ENCODE peak calls at places on chromosomes 16 and 17, in seven cellular contexts. O, J, I, Z, D, F and B are unnamed samples.

GRCh38 chr17:29388937-29389336 is 1.2 kb upstream of the TAOK1 start:
- DNase-seq in O (no peak), J (no peak), I (no peak), Z (no peak), D (no peak), F (no peak), B (no peak)

GRCh38 chr17:60398227-60398959 is 6.5 kb upstream of the USP32 start:
- DNase-seq in O (no peak), J (peak; percentile 66), I (no peak), Z (peak; percentile 97), D (no peak), F (no peak), B (no peak)

GRCh38 chr17:14752007-14752406 is 451.1 kb downstream of the HS3ST3B1 start:
- DNase-seq in O (no peak), J (no peak), I (no peak), Z (no peak), D (no peak), F (no peak), B (no peak)

GRCh38 chr16:89538286-89538685 is 22.2 kb upstream of the RPL13 start:
- DNase-seq in O (no peak), J (no peak), I (no peak), Z (no peak), D (no peak), F (no peak), B (no peak)

GRCh38 chr17:46935658-46936266 is 12.8 kb downstream of the GOSR2 start:
- DNase-seq in O (no peak), J (no peak), I (no peak), Z (no peak), D (no peak), F (no peak), B (no peak)

GRCh38 chr16:12497558-12497957 is 306.1 kb downstream of the CPPED1 start:
- DNase-seq in O (no peak), J (peak; percentile 87), I (no peak), Z (no peak), D (no peak), F (no peak), B (no peak)

GRCh38 chr16:75102595-75102994 is 14.0 kb downstream of the LDHD start:
- DNase-seq in O (peak; percentile 37), J (no peak), I (no peak), Z (no peak), D (no peak), F (no peak), B (no peak)

GRCh38 chr17:51764387-51764971 is 394.0 kb downstream of the CA10 start:
- DNase-seq in O (no peak), J (peak; percentile 76), I (peak; percentile 50), Z (peak; percentile 66), D (peak; percentile 65), F (peak; percentile 20), B (peak; percentile 61)

GRCh38 chr16:3182608-3183444 is 5.2 kb upstream of the OR1F1 start:
- DNase-seq in O (no peak), J (no peak), I (peak; percentile 87), Z (no peak), D (peak; percentile 66), F (no peak), B (no peak)

GRCh38 chr16:13586051-13586450 is 333.9 kb upstream of the ERCC4 start:
- DNase-seq in O (no peak), J (no peak), I (no peak), Z (no peak), D (no peak), F (no peak), B (no peak)

GRCh38 chr16:14473488-14473887 is 156.6 kb downstream of the PARN start:
- DNase-seq in O (no peak), J (no peak), I (no peak), Z (no peak), D (no peak), F (no peak), B (no peak)

GRCh38 chr16:14489460-14489859 is 140.6 kb downstream of the PARN start:
- DNase-seq in O (no peak), J (no peak), I (no peak), Z (peak; percentile 46), D (no peak), F (no peak), B (peak; percentile 45)

GRCh38 chr16:67907397-67907796 is 14.3 kb downstream of the PSKH1 start:
- DNase-seq in O (no peak), J (no peak), I (no peak), Z (no peak), D (no peak), F (no peak), B (no peak)

GRCh38 chr17:42118545-42118944 is 2.6 kb downstream of the KAT2A start:
- DNase-seq in O (no peak), J (no peak), I (peak; percentile 30), Z (peak; percentile 61), D (no peak), F (no peak), B (no peak)